ENCODE peak calls at places on chromosomes 6 and 20, in ten cellular contexts. I is WERI-Rb-1, C is psoas muscle, S is body of pancreas, M is NCI-H510A treated with DMSO at 0.1 percent for 48 hours, N is heart right ventricle, H is H4, R is NCI-H1694 treated with DMSO at 0.1 percent for 48 hours, A is AG04449, J is right cardiac atrium. F is an unnamed sample.
A peak's percentile ranks its signal among the peaks of the same experiment; 100 is the strongest.

GRCh38 chr6:35148167-35148741 is 7.1 kb upstream of the TCP11 start:
- DNase-seq in I (no peak), C (no peak), S (no peak), M (no peak), N (no peak), H (peak; percentile 53), R (no peak), A (no peak), J (no peak), F (no peak)

GRCh38 chr6:91669154-91669903 is 1082.5 kb upstream of the MAP3K7 start:
- DNase-seq in I (peak; percentile 58), C (no peak), S (no peak), M (no peak), N (no peak), H (no peak), R (peak; percentile 66), A (no peak), J (no peak), F (no peak)

GRCh38 chr6:168133186-168133585 is 54.2 kb upstream of the FRMD1 start:
- DNase-seq in I (peak; percentile 87), C (peak; percentile 50), S (no peak), M (no peak), N (peak; percentile 47), H (no peak), R (no peak), A (no peak), J (peak; percentile 88), F (no peak)

GRCh38 chr6:129817332-129817731 is 43.8 kb downstream of the TMEM244 start:
- DNase-seq in I (no peak), C (no peak), S (no peak), M (no peak), N (no peak), H (no peak), R (no peak), A (no peak), J (no peak), F (no peak)

GRCh38 chr6:143673638-143674037 is 4.1 kb upstream of the PHACTR2 start:
- DNase-seq in I (peak; percentile 44), C (no peak), S (no peak), M (no peak), N (no peak), H (peak; percentile 34), R (no peak), A (no peak), J (no peak), F (no peak)

GRCh38 chr20:39433461-39433860 is 471.3 kb downstream of the DHX35 start:
- DNase-seq in I (no peak), C (no peak), S (no peak), M (no peak), N (no peak), H (no peak), R (no peak), A (no peak), J (no peak), F (no peak)

GRCh38 chr6:68559716-68560115 is 75.4 kb upstream of the ADGRB3 start:
- DNase-seq in I (peak; percentile 65), C (no peak), S (no peak), M (peak; percentile 57), N (no peak), H (peak; percentile 81), R (peak; percentile 46), A (no peak), J (no peak), F (no peak)

GRCh38 chr6:80607814-80608391 is 501.4 kb downstream of the BCKDHB start:
- DNase-seq in I (no peak), C (no peak), S (peak; percentile 12), M (no peak), N (no peak), H (peak; percentile 45), R (no peak), A (peak; percentile 90), J (no peak), F (no peak)

GRCh38 chr20:32012159-32012682 is 2.0 kb downstream of the CCM2L start:
- DNase-seq in I (no peak), C (no peak), S (no peak), M (no peak), N (no peak), H (no peak), R (no peak), A (no peak), J (no peak), F (no peak)

GRCh38 chr20:2326046-2326445 is 30.2 kb downstream of the TGM3 start:
- DNase-seq in I (no peak), C (no peak), S (no peak), M (no peak), N (no peak), H (no peak), R (no peak), A (no peak), J (no peak), F (no peak)

F was measured in T-helper 17 cell.